ENCODE peak calls at places on chromosomes 12 and 14, in five cellular contexts. X is T-helper 2 cell, G is psoas muscle, U is GM23248, N is NCI-H1105. B is an unnamed sample.

GRCh38 chr14:67765192-67765834 is 51.1 kb downstream of the ZFYVE26 start:
- DNase-seq in X (no peak), G (no peak), U (no peak), N (no peak), B (no peak)

GRCh38 chr12:132292328-132293319 is 36.8 kb downstream of the GALNT9 start:
- DNase-seq in X (no peak), G (peak), U (no peak), N (no peak), B (no peak)

GRCh38 chr12:130961921-130962326 is 8.2 kb downstream of the ADGRD1 start:
- DNase-seq in X (no peak), G (peak), U (no peak), N (no peak), B (no peak)

GRCh38 chr14:50082784-50083466 is 33.4 kb downstream of the VCPKMT start:
- DNase-seq in X (peak), G (no peak), U (no peak), N (no peak), B (no peak)

GRCh38 chr12:130356222-130356621 is 18.5 kb downstream of the PIWIL1 start:
- DNase-seq in X (no peak), G (no peak), U (no peak), N (no peak), B (no peak)

GRCh38 chr12:54967461-54967860 is 17.1 kb downstream of the TESPA1 start:
- DNase-seq in X (no peak), G (no peak), U (no peak), N (no peak), B (no peak)

GRCh38 chr12:11991604-11992003 is 79.1 kb upstream of the BCL2L14 start:
- DNase-seq in X (no peak), G (no peak), U (peak), N (no peak), B (no peak)

GRCh38 chr12:19223695-19224094 is 94.2 kb downstream of the PLEKHA5 start:
- DNase-seq in X (no peak), G (no peak), U (peak), N (no peak), B (no peak)

GRCh38 chr14:95314609-95315008 is 5.1 kb downstream of the CLMN start:
- DNase-seq in X (no peak), G (no peak), U (peak), N (no peak), B (no peak)

GRCh38 chr12:115872919-115873357 is 404.6 kb downstream of the MED13L start:
- DNase-seq in X (no peak), G (no peak), U (no peak), N (peak), B (peak)

GRCh38 chr12:89138048-89138852 is 214.1 kb downstream of the DUSP6 start:
- DNase-seq in X (no peak), G (no peak), U (peak), N (no peak), B (no peak)

GRCh38 chr14:64804754-64805260 is 74.9 kb downstream of the SPTB start:
- DNase-seq in X (no peak), G (no peak), U (no peak), N (no peak), B (no peak)

GRCh38 chr12:26031814-26032213 is 73.3 kb downstream of the RASSF8 start:
- DNase-seq in X (no peak), G (no peak), U (no peak), N (no peak), B (no peak)

GRCh38 chr12:82279597-82279996 is 78.6 kb downstream of the CCDC59 start:
- DNase-seq in X (no peak), G (no peak), U (no peak), N (no peak), B (no peak)

GRCh38 chr14:90184094-90184493 is 72.3 kb upstream of the PSMC1 start:
- DNase-seq in X (no peak), G (no peak), U (no peak), N (no peak), B (no peak)

GRCh38 chr12:89082354-89082753 is 269.9 kb downstream of the DUSP6 start:
- DNase-seq in X (no peak), G (no peak), U (peak), N (no peak), B (no peak)

GRCh38 chr12:109963743-109964429 is 32.3 kb downstream of the GIT2 start:
- DNase-seq in X (no peak), G (peak), U (peak), N (no peak), B (no peak)

GRCh38 chr14:72824051-72824450 is 69.8 kb downstream of the DPF3 start:
- DNase-seq in X (no peak), G (no peak), U (no peak), N (no peak), B (peak)

GRCh38 chr14:71472281-71472960 is 459.8 kb upstream of the RGS6 start:
- DNase-seq in X (no peak), G (no peak), U (peak), N (no peak), B (no peak)

GRCh38 chr12:51722387-51722786 is 126.1 kb downstream of the FIGNL2 start:
- DNase-seq in X (no peak), G (no peak), U (no peak), N (no peak), B (no peak)

GRCh38 chr12:8077207-8077606 is 4.9 kb upstream of the NECAP1 start:
- DNase-seq in X (no peak), G (no peak), U (peak), N (no peak), B (no peak)

GRCh38 chr14:92516966-92517350 is 3.4 kb downstream of the RIN3 start:
- DNase-seq in X (no peak), G (no peak), U (no peak), N (no peak), B (no peak)

GRCh38 chr14:22230517-22230916 is 358.5 kb downstream of the DAD1 start:
- DNase-seq in X (no peak), G (no peak), U (no peak), N (no peak), B (no peak)

GRCh38 chr14:29740491-29740890 is 187.2 kb downstream of the PRKD1 start:
- DNase-seq in X (no peak), G (no peak), U (no peak), N (no peak), B (no peak)

GRCh38 chr12:112381421-112381897 is 772 bp downstream of the HECTD4 start:
- DNase-seq in X (peak), G (peak), U (peak), N (peak), B (peak)

GRCh38 chr14:33676135-33676566 is 274.7 kb downstream of the EGLN3 start:
- DNase-seq in X (no peak), G (no peak), U (peak), N (peak), B (peak)

GRCh38 chr12:104930388-104931326 is 27.4 kb downstream of the SLC41A2 start:
- DNase-seq in X (no peak), G (no peak), U (peak), N (no peak), B (no peak)

GRCh38 chr14:30826070-30826469 is 48.3 kb upstream of the COCH start:
- DNase-seq in X (no peak), G (no peak), U (no peak), N (no peak), B (no peak)

GRCh38 chr14:95683793-95684192 is 2.4 kb upstream of the TCL1B start:
- DNase-seq in X (no peak), G (no peak), U (peak), N (no peak), B (peak)

GRCh38 chr14:103730490-103731035 is 15.0 kb downstream of the ZFYVE21 start:
- DNase-seq in X (no peak), G (peak), U (no peak), N (no peak), B (no peak)